ENCODE peak calls at places on chromosomes 1 and 21, in five cellular contexts. One of them, this sample, is unnamed.
A peak's percentile ranks its signal among the peaks of the same experiment; 100 is the strongest.

GRCh38 chr1:196361112-196361714 is 247.0 kb downstream of the KCNT2 start:
- DNase-seq in transverse colon: no peak
- DNase-seq in K562: no peak
- DNase-seq in stomach: no peak
- DNase-seq in testis: no peak
- DNase-seq in this sample: no peak

GRCh38 chr1:12113433-12114339 is 50.6 kb downstream of the TNFRSF8 start:
- DNase-seq in transverse colon: no peak
- DNase-seq in K562: no peak
- DNase-seq in stomach: no peak
- DNase-seq in testis: no peak
- DNase-seq in this sample: no peak

GRCh38 chr1:9410737-9411297 is 118.1 kb downstream of the SPSB1 start:
- DNase-seq in transverse colon: no peak
- DNase-seq in K562: peak; percentile 47
- DNase-seq in stomach: no peak
- DNase-seq in testis: peak; percentile 44
- DNase-seq in this sample: no peak

GRCh38 chr1:1150100-1150499 is 23.6 kb upstream of the TTLL10 start:
- DNase-seq in transverse colon: peak; percentile 82
- DNase-seq in K562: no peak
- DNase-seq in stomach: peak; percentile 70
- DNase-seq in testis: no peak
- DNase-seq in this sample: no peak

GRCh38 chr1:238779676-238780075 is 606.7 kb upstream of the CHRM3 start:
- DNase-seq in transverse colon: no peak
- DNase-seq in K562: no peak
- DNase-seq in stomach: no peak
- DNase-seq in testis: no peak
- DNase-seq in this sample: no peak

GRCh38 chr21:32770514-32771133 is 931 bp downstream of the PAXBP1 start:
- DNase-seq in transverse colon: no peak
- DNase-seq in K562: peak; percentile 22
- DNase-seq in stomach: no peak
- DNase-seq in testis: peak; percentile 48
- DNase-seq in this sample: no peak

GRCh38 chr1:223628233-223628632 is 37.3 kb downstream of the CAPN8 start:
- DNase-seq in transverse colon: peak; percentile 48
- DNase-seq in K562: peak; percentile 82
- DNase-seq in stomach: peak; percentile 42
- DNase-seq in testis: peak; percentile 86
- DNase-seq in this sample: peak; percentile 32

GRCh38 chr21:28742527-28742926 is 250.2 kb downstream of the LTN1 start:
- DNase-seq in transverse colon: no peak
- DNase-seq in K562: no peak
- DNase-seq in stomach: no peak
- DNase-seq in testis: no peak
- DNase-seq in this sample: no peak

GRCh38 chr1:1591452-1591851 is 8.5 kb downstream of the FNDC10 start:
- DNase-seq in transverse colon: no peak
- DNase-seq in K562: no peak
- DNase-seq in stomach: no peak
- DNase-seq in testis: no peak
- DNase-seq in this sample: no peak

GRCh38 chr1:177354247-177354646 is 183.5 kb downstream of the BRINP2 start:
- DNase-seq in transverse colon: no peak
- DNase-seq in K562: no peak
- DNase-seq in stomach: no peak
- DNase-seq in testis: no peak
- DNase-seq in this sample: no peak

GRCh38 chr21:35017256-35017655 is 31.8 kb downstream of the RUNX1 start:
- DNase-seq in transverse colon: no peak
- DNase-seq in K562: no peak
- DNase-seq in stomach: no peak
- DNase-seq in testis: no peak
- DNase-seq in this sample: no peak

GRCh38 chr1:96979287-96979686 is 257.7 kb downstream of the PTBP2 start:
- DNase-seq in transverse colon: no peak
- DNase-seq in K562: no peak
- DNase-seq in stomach: no peak
- DNase-seq in testis: no peak
- DNase-seq in this sample: no peak

GRCh38 chr21:31908106-31909031 is 35.5 kb downstream of the HUNK start:
- DNase-seq in transverse colon: peak; percentile 68
- DNase-seq in K562: no peak
- DNase-seq in stomach: no peak
- DNase-seq in testis: peak; percentile 69
- DNase-seq in this sample: no peak

GRCh38 chr21:39750670-39751069 is 5.7 kb downstream of the IGSF5 start:
- DNase-seq in transverse colon: no peak
- DNase-seq in K562: no peak
- DNase-seq in stomach: no peak
- DNase-seq in testis: no peak
- DNase-seq in this sample: no peak

GRCh38 chr1:79074975-79075374 is 68.4 kb upstream of the ADGRL4 start:
- DNase-seq in transverse colon: no peak
- DNase-seq in K562: no peak
- DNase-seq in stomach: no peak
- DNase-seq in testis: no peak
- DNase-seq in this sample: no peak

GRCh38 chr1:95953005-95953404 is 719.0 kb downstream of the RWDD3 start:
- DNase-seq in transverse colon: no peak
- DNase-seq in K562: no peak
- DNase-seq in stomach: no peak
- DNase-seq in testis: no peak
- DNase-seq in this sample: no peak

GRCh38 chr1:165949335-165950130 is 122.1 kb downstream of the UCK2 start:
- DNase-seq in transverse colon: no peak
- DNase-seq in K562: peak; percentile 49
- DNase-seq in stomach: no peak
- DNase-seq in testis: peak; percentile 27
- DNase-seq in this sample: no peak

GRCh38 chr1:105736349-105736748 is 1320.1 kb upstream of the PRMT6 start:
- DNase-seq in transverse colon: no peak
- DNase-seq in K562: no peak
- DNase-seq in stomach: no peak
- DNase-seq in testis: no peak
- DNase-seq in this sample: no peak

GRCh38 chr1:214220891-214221290 is 60.1 kb upstream of the SMYD2 start:
- DNase-seq in transverse colon: no peak
- DNase-seq in K562: no peak
- DNase-seq in stomach: no peak
- DNase-seq in testis: no peak
- DNase-seq in this sample: no peak

GRCh38 chr1:67850611-67851075 is 17.4 kb upstream of the GNG12 start:
- DNase-seq in transverse colon: peak; percentile 80
- DNase-seq in K562: peak; percentile 35
- DNase-seq in stomach: peak; percentile 88
- DNase-seq in testis: peak; percentile 71
- DNase-seq in this sample: peak; percentile 74

GRCh38 chr1:178491721-178492120 is 5.0 kb downstream of the CLEC20A start:
- DNase-seq in transverse colon: no peak
- DNase-seq in K562: no peak
- DNase-seq in stomach: no peak
- DNase-seq in testis: no peak
- DNase-seq in this sample: no peak

GRCh38 chr1:115090547-115090946 is 1.2 kb upstream of the TSPAN2 start:
- DNase-seq in transverse colon: no peak
- DNase-seq in K562: no peak
- DNase-seq in stomach: no peak
- DNase-seq in testis: no peak
- DNase-seq in this sample: no peak

GRCh38 chr1:181095763-181096184 is 7.3 kb downstream of the IER5 start:
- DNase-seq in transverse colon: no peak
- DNase-seq in K562: no peak
- DNase-seq in stomach: no peak
- DNase-seq in testis: no peak
- DNase-seq in this sample: no peak

GRCh38 chr21:46022551-46023107 is 41.1 kb downstream of the COL6A1 start:
- DNase-seq in transverse colon: no peak
- DNase-seq in K562: peak; percentile 96
- DNase-seq in stomach: no peak
- DNase-seq in testis: peak; percentile 81
- DNase-seq in this sample: peak; percentile 50

GRCh38 chr1:196546272-196547245 is 61.7 kb downstream of the KCNT2 start:
- DNase-seq in transverse colon: no peak
- DNase-seq in K562: peak; percentile 21
- DNase-seq in stomach: no peak
- DNase-seq in testis: no peak
- DNase-seq in this sample: no peak

GRCh38 chr1:245771521-245772281 is 616.9 kb downstream of the KIF26B start:
- DNase-seq in transverse colon: no peak
- DNase-seq in K562: no peak
- DNase-seq in stomach: no peak
- DNase-seq in testis: no peak
- DNase-seq in this sample: no peak

GRCh38 chr1:209755926-209756607 is at the start of gene TRAF3IP3:
- DNase-seq in transverse colon: peak; percentile 71
- DNase-seq in K562: no peak
- DNase-seq in stomach: peak; percentile 52
- DNase-seq in testis: peak; percentile 37
- DNase-seq in this sample: no peak

GRCh38 chr1:26114165-26114927 is 2.7 kb downstream of the PDIK1L start:
- DNase-seq in transverse colon: no peak
- DNase-seq in K562: no peak
- DNase-seq in stomach: no peak
- DNase-seq in testis: no peak
- DNase-seq in this sample: no peak
- H3K27ac ChIP-seq in transverse colon: peak overlapping the region; percentile 97
- H3K27ac ChIP-seq in K562: peak overlapping the region; percentile 72
- H3K27ac ChIP-seq in stomach: peak overlapping the region; percentile 98
- H3K27ac ChIP-seq in testis: no peak overlapping the region
- H3K27ac ChIP-seq in this sample: no peak overlapping the region

GRCh38 chr1:86394416-86394815 is 1.7 kb downstream of the ODF2L start:
- DNase-seq in transverse colon: no peak
- DNase-seq in K562: no peak
- DNase-seq in stomach: no peak
- DNase-seq in testis: no peak
- DNase-seq in this sample: no peak

GRCh38 chr1:86396503-86396900 is 379 bp upstream of the ODF2L start:
- DNase-seq in transverse colon: no peak
- DNase-seq in K562: no peak
- DNase-seq in stomach: no peak
- DNase-seq in testis: no peak
- DNase-seq in this sample: no peak

GRCh38 chr1:86395771-86396502 is at the start of gene ODF2L:
- DNase-seq in transverse colon: peak; percentile 95
- DNase-seq in K562: peak; percentile 77
- DNase-seq in stomach: peak; percentile 87
- DNase-seq in testis: peak; percentile 95
- DNase-seq in this sample: peak; percentile 82
- TF ChIP-seq POLR2A in transverse colon: peak; percentile 75
- TF ChIP-seq POLR2A in K562: no peak
- TF ChIP-seq POLR2A in stomach: no peak
- TF ChIP-seq POLR2A in testis: no peak
- TF ChIP-seq POLR2A in this sample: peak; percentile 52

GRCh38 chr1:40743452-40743851 is 40.1 kb upstream of the KCNQ4 start:
- DNase-seq in transverse colon: no peak
- DNase-seq in K562: no peak
- DNase-seq in stomach: no peak
- DNase-seq in testis: no peak
- DNase-seq in this sample: no peak

GRCh38 chr1:40748841-40749718 is 34.5 kb upstream of the KCNQ4 start:
- DNase-seq in transverse colon: no peak
- DNase-seq in K562: no peak
- DNase-seq in stomach: no peak
- DNase-seq in testis: no peak
- DNase-seq in this sample: no peak

GRCh38 chr1:40745180-40745579 is 38.4 kb upstream of the KCNQ4 start:
- DNase-seq in transverse colon: no peak
- DNase-seq in K562: no peak
- DNase-seq in stomach: no peak
- DNase-seq in testis: no peak
- DNase-seq in this sample: no peak

GRCh38 chr1:40743860-40744259 is 39.7 kb upstream of the KCNQ4 start:
- DNase-seq in transverse colon: no peak
- DNase-seq in K562: no peak
- DNase-seq in stomach: no peak
- DNase-seq in testis: no peak
- DNase-seq in this sample: no peak

DNA sequence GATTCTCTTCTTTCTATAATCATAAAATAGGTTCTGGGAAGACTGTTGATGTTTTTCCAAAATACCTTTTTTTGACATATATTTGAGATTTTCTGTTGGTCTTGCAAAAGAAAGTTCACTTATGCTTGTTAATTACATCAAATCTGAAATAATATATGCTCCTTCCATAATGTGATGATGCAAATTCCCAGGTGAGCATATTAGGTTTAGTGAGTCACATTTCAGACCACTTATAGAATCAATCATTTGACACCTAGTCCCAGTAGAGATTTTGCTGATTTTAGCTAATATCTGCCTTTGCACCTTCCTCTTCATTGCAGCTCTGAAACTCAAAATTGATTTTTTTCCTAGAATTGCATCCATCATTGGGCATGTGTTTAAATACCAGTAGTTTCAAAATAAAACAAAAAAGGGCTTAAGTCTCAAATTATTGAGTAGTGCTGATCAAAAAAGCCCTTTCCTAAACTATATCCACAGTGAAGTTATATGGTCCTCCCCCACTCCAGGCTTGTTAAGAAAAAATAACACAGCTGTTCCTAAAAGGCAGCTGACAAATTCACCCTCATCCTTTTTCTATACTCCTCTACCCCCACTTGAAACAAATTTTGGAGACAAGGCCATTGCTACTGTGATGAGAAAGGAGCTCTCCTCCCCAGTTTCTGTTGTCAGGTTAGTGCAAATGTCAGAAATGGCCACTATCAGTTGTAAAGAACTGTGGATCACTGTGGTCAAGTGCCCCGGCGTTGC is 37.1 kb upstream of the KCNQ4 start:
- DNase-seq in transverse colon: no peak
- DNase-seq in K562: no peak
- DNase-seq in stomach: no peak
- DNase-seq in testis: no peak
- DNase-seq in this sample: no peak
- H3K27ac ChIP-seq in transverse colon: no peak overlapping the region
- H3K27ac ChIP-seq in K562: no peak overlapping the region
- H3K27ac ChIP-seq in stomach: no peak overlapping the region
- H3K27ac ChIP-seq in testis: no peak overlapping the region
- H3K27ac ChIP-seq in this sample: no peak overlapping the region

GRCh38 chr1:99645199-99645598 is 714 bp upstream of the PALMD start:
- DNase-seq in transverse colon: no peak
- DNase-seq in K562: peak; percentile 24
- DNase-seq in stomach: no peak
- DNase-seq in testis: no peak
- DNase-seq in this sample: peak; percentile 54

GRCh38 chr1:99647460-99647859 is 1.5 kb downstream of the PALMD start:
- DNase-seq in transverse colon: no peak
- DNase-seq in K562: no peak
- DNase-seq in stomach: no peak
- DNase-seq in testis: no peak
- DNase-seq in this sample: no peak

GRCh38 chr1:99646885-99647284 is 972 bp downstream of the PALMD start:
- DNase-seq in transverse colon: no peak
- DNase-seq in K562: no peak
- DNase-seq in stomach: no peak
- DNase-seq in testis: no peak
- DNase-seq in this sample: no peak

GRCh38 chr1:99644302-99645004 is 1.5 kb upstream of the PALMD start:
- DNase-seq in transverse colon: no peak
- DNase-seq in K562: no peak
- DNase-seq in stomach: no peak
- DNase-seq in testis: no peak
- DNase-seq in this sample: no peak

GRCh38 chr1:99645699-99646531 is at the start of gene PALMD:
- DNase-seq in transverse colon: peak; percentile 8
- DNase-seq in K562: peak; percentile 49
- DNase-seq in stomach: peak; percentile 51
- DNase-seq in testis: peak; percentile 57
- DNase-seq in this sample: peak; percentile 41
- TF ChIP-seq POLR2A in transverse colon: no peak
- TF ChIP-seq POLR2A in K562: peak; percentile 56
- TF ChIP-seq POLR2A in stomach: no peak
- TF ChIP-seq POLR2A in testis: no peak
- TF ChIP-seq POLR2A in this sample: no peak

This sample was measured in ovary.